ENCODE peak calls at places on chromosomes 2 and 18, in five cellular contexts. J is NCI-H774; E is SK-N-SH; U is activated naive CD8-positive, alpha-beta T cell treated with anti-CD3 and anti-CD28 coated beads, Interleukin-2, amount 10 ng/mL, durations not matched to agents 7 days and 5 days; X is iris pigment epithelial cell. A is an unnamed sample.

GRCh38 chr2:103959174-103960125 is 894.5 kb upstream of the POU3F3 start:
- DNase-seq in J (peak; percentile 6), E (peak; percentile 35), U (no peak), X (peak; percentile 21), A (peak; percentile 34)

GRCh38 chr2:17643031-17643615 is 102.6 kb downstream of the VSNL1 start:
- DNase-seq in J (no peak), E (no peak), U (no peak), X (peak; percentile 99), A (peak; percentile 98)

GRCh38 chr18:34977787-34978532 is 63.3 kb upstream of the MAPRE2 start:
- DNase-seq in J (peak; percentile 57), E (peak; percentile 39), U (peak; percentile 68), X (no peak), A (peak; percentile 20)

GRCh38 chr18:22403950-22404349 is 13.8 kb downstream of the CTAGE1 start:
- DNase-seq in J (no peak), E (no peak), U (no peak), X (no peak), A (no peak)

GRCh38 chr2:134507697-134508096 is 211.1 kb downstream of the TMEM163 start:
- DNase-seq in J (no peak), E (no peak), U (no peak), X (no peak), A (no peak)

GRCh38 chr18:56124186-56124585 is 514.2 kb downstream of the TXNL1 start:
- DNase-seq in J (no peak), E (no peak), U (no peak), X (peak; percentile 18), A (peak; percentile 96)

GRCh38 chr2:218813771-218814460 is 17.7 kb downstream of the PRKAG3 start:
- DNase-seq in J (no peak), E (no peak), U (no peak), X (no peak), A (no peak)

GRCh38 chr2:148909114-148909513 is 34.1 kb downstream of the KIF5C start:
- DNase-seq in J (no peak), E (no peak), U (no peak), X (peak; percentile 2), A (peak; percentile 17)

GRCh38 chr2:6535572-6535971 is 330.1 kb downstream of the CMPK2 start:
- DNase-seq in J (no peak), E (no peak), U (no peak), X (no peak), A (no peak)